ENCODE peak calls at places on chromosomes 2 and 18, in five cellular contexts. W is T-helper 17 cell, T is AG20443, Y is hepatocyte, Z is fibroblast of the aortic adventitia. I is an unnamed sample.

GRCh38 chr2:235325126-235325525 is 168.7 kb upstream of the AGAP1 start:
- DNase-seq in W (no peak), T (no peak), Y (peak), Z (no peak), I (no peak)

GRCh38 chr18:45496746-45497145 is 118.5 kb upstream of the SLC14A2 start:
- DNase-seq in W (no peak), T (no peak), Y (no peak), Z (no peak), I (no peak)

GRCh38 chr2:173347305-173348168 is 7.1 kb upstream of the CDCA7 start:
- DNase-seq in W (no peak), T (no peak), Y (no peak), Z (no peak), I (no peak)

GRCh38 chr2:156332452-156333273 is at the start of gene NR4A2:
- DNase-seq in W (peak), T (peak), Y (peak), Z (peak), I (peak)

GRCh38 chr18:13379062-13379800 is 160.7 kb downstream of the LDLRAD4 start:
- DNase-seq in W (no peak), T (no peak), Y (no peak), Z (no peak), I (no peak)

GRCh38 chr18:22800551-22800951 is 132.6 kb upstream of the RBBP8 start:
- DNase-seq in W (no peak), T (peak), Y (peak), Z (peak), I (no peak)

GRCh38 chr2:145687445-145688104 is 1167.7 kb upstream of the ZEB2 start:
- DNase-seq in W (no peak), T (no peak), Y (no peak), Z (peak), I (no peak)

GRCh38 chr18:70981400-70982140 is 692.7 kb downstream of the SOCS6 start:
- DNase-seq in W (no peak), T (no peak), Y (no peak), Z (no peak), I (no peak)

GRCh38 chr2:123652320-123652719 is 372.8 kb upstream of the CNTNAP5 start:
- DNase-seq in W (no peak), T (no peak), Y (no peak), Z (no peak), I (no peak)

GRCh38 chr18:35284846-35285245 is 5.2 kb downstream of the ZSCAN30 start:
- DNase-seq in W (no peak), T (no peak), Y (no peak), Z (no peak), I (no peak)

GRCh38 chr18:33074125-33074524 is 301.3 kb upstream of the KLHL14 start:
- DNase-seq in W (no peak), T (no peak), Y (no peak), Z (no peak), I (no peak)

I was measured in T-helper 22 cell.